ENCODE peak calls at places on chromosome 7, in four cellular contexts. J is uterus; P is CD4-positive, CD25-positive, alpha-beta regulatory T cell; G is CD4-positive, alpha-beta T cell. O is an unnamed sample. For H3K9me3, the result is how much of the 10 kb centered on the place peaks cover.

GRCh38 chr7:39271386-39271785 is 293.7 kb downstream of the POU6F2 start:
- DNase-seq in J (peak), G (no peak), P (no peak), O (no peak)

GRCh38 chr7:71237945-71238344 is 106.0 kb downstream of the GALNT17 start:
- DNase-seq in J (peak), G (no peak), P (no peak), O (no peak)

GRCh38 chr7:30562498-30562897 is 32.2 kb upstream of the GARS1 start:
- DNase-seq in G (no peak), P (no peak), J (no peak), O (no peak)

GRCh38 chr7:127967276-127967675 is 64.0 kb downstream of the LRRC4 start:
- DNase-seq in P (no peak), G (no peak), J (no peak), O (no peak)

GRCh38 chr7:80678703-80679102 is 40.3 kb downstream of the CD36 start:
- DNase-seq in J (no peak), P (no peak), G (no peak), O (no peak)

GRCh38 chr7:17408245-17408903 is 109.9 kb downstream of the AHR start:
- DNase-seq in G (no peak), J (no peak), P (no peak), O (no peak)

GRCh38 chr7:91517408-91517807 is 253.2 kb downstream of the FZD1 start:
- DNase-seq in J (no peak), G (no peak), P (no peak), O (no peak)

GRCh38 chr7:120583835-120584586 is 273.9 kb downstream of the TSPAN12 start:
- DNase-seq in G (no peak), P (no peak), J (no peak), O (no peak)

GRCh38 chr7:23893172-23893941 is 183.3 kb downstream of the STK31 start:
- DNase-seq in J (no peak), P (no peak), G (no peak), O (no peak)

GRCh38 chr7:40580776-40581175 is 446.0 kb downstream of the SUGCT start:
- DNase-seq in P (no peak), J (no peak), G (no peak), O (no peak)

GRCh38 chr7:100897111-100897608 is 1.5 kb upstream of the ACHE start:
- DNase-seq in J (peak), P (peak), G (no peak), O (peak)

GRCh38 chr7:1848013-1848640 is 178.1 kb downstream of the ELFN1 start:
- DNase-seq in J (no peak), P (no peak), G (no peak), O (no peak)

GRCh38 chr7:27151945-27152815 is at the start of gene HOXA3:
- DNase-seq in P (no peak), G (no peak), J (peak), O (no peak)

GRCh38 chr7:82755705-82756551 is 312.4 kb upstream of the CACNA2D1 start:
- DNase-seq in G (no peak), J (no peak), P (no peak), O (no peak)

GRCh38 chr7:41147651-41148360 is 555.1 kb downstream of the INHBA start:
- DNase-seq in P (no peak), J (peak), G (no peak), O (no peak)

DNA sequence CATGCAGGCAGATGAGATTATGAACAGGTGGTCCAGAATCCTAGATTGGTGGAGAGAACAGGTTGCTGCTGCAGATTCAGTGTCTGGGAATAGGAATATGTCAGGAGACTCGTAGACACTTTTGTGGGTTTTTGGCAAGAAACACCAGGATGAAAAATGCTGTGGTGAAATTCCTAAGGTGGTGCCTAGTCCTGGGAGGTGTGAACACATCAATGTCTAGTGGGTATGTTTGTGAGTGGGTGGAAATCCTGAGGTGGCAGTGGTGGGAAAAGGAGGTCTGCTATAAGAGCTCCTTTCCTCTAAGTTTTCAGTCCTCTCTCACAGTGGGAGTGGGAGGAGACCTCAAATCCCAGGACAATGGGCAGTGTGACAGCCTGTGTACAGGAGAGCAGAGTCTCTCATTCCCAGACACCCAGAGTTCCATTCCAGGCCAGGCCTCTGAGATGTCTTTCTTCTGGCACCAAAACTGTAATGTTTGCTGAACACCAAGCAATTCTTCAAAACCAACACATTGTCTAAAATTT is 5.1 kb downstream of the ERV3-1 start:
- DNase-seq in P (no peak), J (no peak), G (no peak), O (no peak)
- H3K9me3 ChIP-seq in P (half or more), J (under half), G (under half), O (under half)

DNA sequence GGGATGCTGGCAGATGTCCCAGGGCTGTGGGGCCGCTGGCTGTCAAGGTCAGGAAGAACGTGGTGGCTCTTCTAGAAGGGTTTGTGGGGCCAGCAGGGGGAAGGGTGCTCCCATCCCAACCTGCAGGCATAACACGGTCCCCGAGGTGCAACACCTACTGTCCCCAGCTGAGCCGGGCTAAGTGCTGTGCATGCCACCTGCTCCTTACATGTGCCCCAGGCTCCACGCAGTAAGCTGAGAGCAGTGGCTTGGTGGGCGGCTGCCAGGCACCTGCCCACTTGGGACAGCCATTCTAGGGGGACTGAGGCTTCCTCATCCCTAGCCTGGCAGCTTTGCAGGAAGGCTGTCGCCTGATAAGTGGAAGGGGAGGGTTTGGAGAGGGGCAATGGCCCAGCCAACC is 14.2 kb upstream of the ZNF735 start:
- DNase-seq in G (no peak), P (no peak), J (no peak), O (no peak)
- H3K9me3 ChIP-seq in G (under half), P (under half), J (under half), O (under half)

GRCh38 chr7:4787947-4788626 is 12.7 kb downstream of the AP5Z1 start:
- DNase-seq in J (no peak), P (no peak), G (no peak), O (no peak)

GRCh38 chr7:4787541-4787940 is 12.1 kb downstream of the AP5Z1 start:
- DNase-seq in G (no peak), J (no peak), P (no peak), O (no peak)

GRCh38 chr7:4789194-4790077 is 14.0 kb downstream of the AP5Z1 start:
- DNase-seq in J (no peak), G (no peak), P (no peak), O (no peak)

GRCh38 chr7:4790078-4790465 is 14.6 kb downstream of the AP5Z1 start:
- DNase-seq in G (no peak), J (no peak), P (no peak), O (no peak)

DNA sequence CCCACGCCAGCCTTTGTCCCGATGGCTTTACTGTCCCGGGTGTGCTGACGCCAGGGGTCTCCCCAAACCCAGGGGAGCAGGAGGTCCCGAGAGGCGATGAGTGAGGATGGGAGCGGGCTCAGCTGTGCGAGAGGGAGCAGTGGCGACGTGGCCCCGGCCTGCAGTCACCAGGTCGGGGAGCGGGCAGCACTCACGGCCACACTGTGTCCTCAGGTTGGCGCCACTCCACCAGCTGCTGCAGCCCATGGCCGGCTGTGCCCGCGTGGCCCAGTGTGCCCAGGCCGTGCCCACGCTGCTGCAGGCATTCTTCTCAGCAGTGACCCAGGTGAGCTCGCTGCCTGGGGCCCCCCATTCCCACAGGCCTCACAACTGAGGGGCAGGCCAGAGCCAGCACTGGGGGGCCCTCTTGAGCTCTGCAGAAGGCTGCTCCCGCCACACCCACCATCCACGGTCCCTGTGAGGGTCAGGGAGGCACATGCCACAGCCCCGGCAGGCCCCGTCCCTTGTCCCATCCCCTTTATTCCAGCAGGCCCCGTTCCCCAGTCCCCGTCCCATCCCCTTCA is 13.3 kb downstream of the AP5Z1 start:
- DNase-seq in G (no peak), P (no peak), J (no peak), O (no peak)
- H3K9me3 ChIP-seq in G (under half), P (under half), J (under half), O (under half)

DNA sequence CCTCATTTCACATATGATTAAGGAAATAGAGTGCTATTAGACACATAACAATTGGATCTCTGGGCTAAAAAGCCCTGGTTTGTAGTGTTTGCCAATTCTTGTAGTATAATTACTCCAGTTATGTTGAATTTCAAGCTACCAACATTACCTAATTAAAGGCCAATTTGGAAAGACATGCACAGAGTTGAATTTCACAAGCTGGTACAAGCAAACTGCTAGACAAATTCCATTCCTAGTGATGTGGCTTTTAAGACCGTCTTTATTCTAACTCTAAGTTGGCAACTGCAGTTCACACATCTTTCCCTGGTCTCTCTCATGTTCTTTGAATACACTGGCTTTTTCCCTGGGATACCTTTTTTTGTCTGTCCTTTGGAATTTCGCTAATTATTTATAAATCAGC is 384.1 kb upstream of the CNTNAP2 start:
- DNase-seq in J (no peak), G (no peak), P (no peak), O (no peak)
- H3K9me3 ChIP-seq in J (under half), G (under half), P (under half), O (under half)

GRCh38 chr7:124667754-124668153 is 97.8 kb downstream of the GPR37 start:
- DNase-seq in P (no peak), G (no peak), J (no peak), O (no peak)

GRCh38 chr7:124667312-124667711 is 98.3 kb downstream of the GPR37 start:
- DNase-seq in J (no peak), P (no peak), G (no peak), O (no peak)

DNA sequence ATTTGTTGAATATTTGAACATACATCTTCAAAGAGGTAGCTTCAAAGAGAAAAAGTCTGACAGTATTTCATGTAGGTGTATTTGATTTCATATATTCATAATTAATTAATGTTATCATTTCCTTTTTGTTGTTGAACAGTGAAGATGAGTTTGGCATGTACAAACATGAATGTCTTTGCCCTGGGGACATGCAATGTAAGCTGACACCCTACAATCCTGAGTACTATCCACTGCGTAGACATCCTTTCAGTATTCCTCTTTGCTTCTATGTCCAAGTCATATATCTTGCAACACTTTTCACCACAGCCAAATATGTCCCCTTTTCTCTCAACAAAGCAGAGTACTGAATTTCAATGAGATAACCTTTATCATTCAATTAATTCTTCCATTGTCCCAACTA is 93.6 kb downstream of the GPR37 start:
- DNase-seq in G (no peak), J (no peak), P (no peak), O (no peak)
- H3K9me3 ChIP-seq in G (under half), J (under half), P (under half), O (under half)

GRCh38 chr7:64747802-64748201 is 46.4 kb upstream of the ZNF138 start:
- DNase-seq in J (no peak), G (no peak), P (no peak), O (no peak)
- H3K9me3 ChIP-seq in J (under half), G (under half), P (under half), O (under half)

DNA sequence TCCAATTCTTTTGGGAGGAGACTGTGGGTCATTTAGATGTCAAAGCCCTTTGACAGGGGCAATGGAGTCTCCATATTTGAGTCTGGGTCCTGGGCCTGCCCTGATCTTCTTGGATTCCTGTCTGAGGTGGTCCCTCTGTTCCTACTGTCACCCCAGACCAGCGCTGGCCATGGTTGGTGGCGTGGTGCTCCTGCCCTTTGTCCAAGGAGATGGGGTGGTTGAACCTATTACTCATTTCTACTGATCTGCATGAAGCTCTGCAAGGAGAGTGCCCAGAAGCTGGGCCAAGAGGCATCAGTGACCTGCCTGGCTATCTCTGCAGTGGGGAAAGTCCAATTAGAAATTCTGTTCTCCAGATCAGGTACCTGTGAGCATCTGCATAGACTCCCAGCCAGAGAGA is 355.6 kb upstream of the NUPR2 start:
- DNase-seq in G (no peak), P (no peak), J (no peak), O (no peak)
- H3K9me3 ChIP-seq in G (half or more), P (half or more), J (under half), O (under half)

GRCh38 chr7:50769160-50769484 is 13.6 kb downstream of the GRB10 start:
- DNase-seq in P (no peak), J (no peak), G (no peak), O (no peak)

GRCh38 chr7:50762337-50762736 is 20.4 kb downstream of the GRB10 start:
- DNase-seq in P (no peak), J (no peak), G (no peak), O (no peak)

GRCh38 chr7:50768470-50769159 is 14.1 kb downstream of the GRB10 start:
- DNase-seq in G (no peak), P (no peak), J (no peak), O (no peak)

GRCh38 chr7:50766808-50767207 is 15.9 kb downstream of the GRB10 start:
- DNase-seq in G (no peak), J (no peak), P (no peak), O (no peak)

DNA sequence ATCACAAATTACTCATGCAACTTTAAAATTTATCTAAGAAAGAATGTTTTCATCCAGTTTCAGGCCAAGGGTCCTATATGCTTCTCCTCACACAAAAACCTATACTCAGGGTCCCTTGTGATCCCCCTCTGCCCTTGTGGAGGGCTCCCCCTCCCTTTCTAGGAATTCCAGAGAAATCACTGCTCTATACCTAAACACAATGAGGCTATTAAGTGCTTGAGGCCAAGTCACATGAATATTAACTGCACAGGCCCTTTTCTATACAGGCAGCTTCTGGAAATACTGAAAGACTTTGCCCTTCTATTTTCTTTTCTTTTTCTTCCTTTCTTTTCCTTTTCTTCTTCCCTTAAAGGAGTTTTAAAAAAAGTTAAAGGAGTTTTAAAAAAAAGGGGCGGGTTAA is 16.6 kb downstream of the GRB10 start:
- DNase-seq in P (no peak), J (no peak), G (no peak), O (no peak)
- H3K9me3 ChIP-seq in P (under half), J (under half), G (under half), O (under half)

O was measured in T-helper 17 cell.